ENCODE peak calls at places on chromosomes 2 and 18, in seven cellular contexts. One of them, this sample, is unnamed.

GRCh38 chr2:119354860-119355259 is 11.8 kb downstream of the C2orf76 start:
- DNase-seq in HCT116: no peak
- DNase-seq in H1: no peak
- DNase-seq in HepG2: no peak
- DNase-seq in GM12878: no peak
- DNase-seq in K562: no peak
- DNase-seq in SK-N-SH: no peak
- DNase-seq in this sample: no peak

GRCh38 chr2:217887841-217888665 is 114.7 kb downstream of the TNS1 start:
- DNase-seq in HepG2: no peak
- DNase-seq in GM12878: no peak
- DNase-seq in H1: no peak
- DNase-seq in SK-N-SH: peak
- DNase-seq in HCT116: no peak
- DNase-seq in K562: peak
- DNase-seq in this sample: no peak

GRCh38 chr18:57008001-57008686 is 138.7 kb upstream of the BOD1L2 start:
- DNase-seq in GM12878: no peak
- DNase-seq in H1: no peak
- DNase-seq in SK-N-SH: no peak
- DNase-seq in K562: no peak
- DNase-seq in HepG2: no peak
- DNase-seq in HCT116: no peak
- DNase-seq in this sample: no peak

GRCh38 chr2:15880226-15881119 is 59.9 kb upstream of the MYCN start:
- DNase-seq in HCT116: no peak
- DNase-seq in H1: no peak
- DNase-seq in K562: no peak
- DNase-seq in HepG2: no peak
- DNase-seq in GM12878: no peak
- DNase-seq in SK-N-SH: no peak
- DNase-seq in this sample: no peak

GRCh38 chr2:229861431-229861830 is 60.4 kb downstream of the TRIP12 start:
- DNase-seq in HepG2: no peak
- DNase-seq in K562: no peak
- DNase-seq in GM12878: no peak
- DNase-seq in H1: no peak
- DNase-seq in HCT116: no peak
- DNase-seq in SK-N-SH: no peak
- DNase-seq in this sample: no peak

GRCh38 chr2:101400048-101400447 is 12.7 kb upstream of the CREG2 start:
- DNase-seq in K562: no peak
- DNase-seq in HepG2: no peak
- DNase-seq in SK-N-SH: no peak
- DNase-seq in HCT116: no peak
- DNase-seq in GM12878: no peak
- DNase-seq in H1: no peak
- DNase-seq in this sample: no peak

GRCh38 chr18:26909599-26910290 is 44.2 kb upstream of the AQP4 start:
- DNase-seq in SK-N-SH: no peak
- DNase-seq in HCT116: no peak
- DNase-seq in K562: no peak
- DNase-seq in HepG2: peak
- DNase-seq in H1: no peak
- DNase-seq in GM12878: no peak
- DNase-seq in this sample: no peak

GRCh38 chr18:48032876-48033769 is 102.7 kb upstream of the SMAD2 start:
- DNase-seq in H1: no peak
- DNase-seq in GM12878: no peak
- DNase-seq in HCT116: no peak
- DNase-seq in HepG2: no peak
- DNase-seq in SK-N-SH: no peak
- DNase-seq in K562: no peak
- DNase-seq in this sample: no peak

GRCh38 chr2:124668161-124668560 is 643.1 kb downstream of the CNTNAP5 start:
- DNase-seq in K562: no peak
- DNase-seq in SK-N-SH: no peak
- DNase-seq in HCT116: no peak
- DNase-seq in HepG2: no peak
- DNase-seq in GM12878: no peak
- DNase-seq in H1: no peak
- DNase-seq in this sample: no peak

GRCh38 chr2:20421988-20422678 is 24.7 kb upstream of the RHOB start:
- DNase-seq in K562: no peak
- DNase-seq in HCT116: no peak
- DNase-seq in HepG2: no peak
- DNase-seq in GM12878: no peak
- DNase-seq in SK-N-SH: no peak
- DNase-seq in H1: no peak
- DNase-seq in this sample: no peak

GRCh38 chr2:30708491-30709290 is 98.6 kb downstream of the CAPN13 start:
- DNase-seq in HepG2: no peak
- DNase-seq in H1: no peak
- DNase-seq in HCT116: no peak
- DNase-seq in K562: peak
- DNase-seq in SK-N-SH: no peak
- DNase-seq in GM12878: no peak
- DNase-seq in this sample: no peak

GRCh38 chr2:46893231-46893943 is 22.2 kb downstream of the MCFD2 start:
- DNase-seq in H1: no peak
- DNase-seq in HCT116: no peak
- DNase-seq in HepG2: no peak
- DNase-seq in K562: peak
- DNase-seq in SK-N-SH: no peak
- DNase-seq in GM12878: no peak
- DNase-seq in this sample: no peak

GRCh38 chr18:59846814-59847490 is 52.8 kb upstream of the PMAIP1 start:
- DNase-seq in HepG2: no peak
- DNase-seq in SK-N-SH: no peak
- DNase-seq in GM12878: peak
- DNase-seq in H1: no peak
- DNase-seq in K562: no peak
- DNase-seq in HCT116: no peak
- DNase-seq in this sample: no peak

GRCh38 chr2:190970170-190970569 is 43.8 kb downstream of the STAT1 start:
- DNase-seq in GM12878: no peak
- DNase-seq in HCT116: no peak
- DNase-seq in H1: no peak
- DNase-seq in HepG2: no peak
- DNase-seq in SK-N-SH: no peak
- DNase-seq in K562: no peak
- DNase-seq in this sample: no peak

GRCh38 chr2:54666741-54667639 is 56.5 kb upstream of the EML6 start:
- DNase-seq in H1: no peak
- DNase-seq in HepG2: peak
- DNase-seq in K562: no peak
- DNase-seq in GM12878: no peak
- DNase-seq in HCT116: no peak
- DNase-seq in SK-N-SH: no peak
- DNase-seq in this sample: no peak

GRCh38 chr2:9234680-9235387 is 28.2 kb downstream of the ASAP2 start:
- DNase-seq in H1: no peak
- DNase-seq in SK-N-SH: peak
- DNase-seq in K562: peak
- DNase-seq in HepG2: peak
- DNase-seq in GM12878: no peak
- DNase-seq in HCT116: peak
- DNase-seq in this sample: no peak

GRCh38 chr2:98457045-98457696 is 12.5 kb downstream of the INPP4A start:
- DNase-seq in SK-N-SH: no peak
- DNase-seq in HepG2: no peak
- DNase-seq in H1: no peak
- DNase-seq in HCT116: no peak
- DNase-seq in GM12878: no peak
- DNase-seq in K562: no peak
- DNase-seq in this sample: peak

GRCh38 chr2:121398853-121399252 is 113.9 kb upstream of the TFCP2L1 start:
- DNase-seq in HepG2: no peak
- DNase-seq in H1: no peak
- DNase-seq in K562: no peak
- DNase-seq in GM12878: no peak
- DNase-seq in HCT116: no peak
- DNase-seq in SK-N-SH: no peak
- DNase-seq in this sample: no peak

GRCh38 chr2:154455201-154455600 is 243.3 kb upstream of the KCNJ3 start:
- DNase-seq in H1: no peak
- DNase-seq in GM12878: no peak
- DNase-seq in SK-N-SH: no peak
- DNase-seq in HepG2: no peak
- DNase-seq in K562: no peak
- DNase-seq in HCT116: no peak
- DNase-seq in this sample: no peak

GRCh38 chr2:187906021-187906420 is 351.8 kb upstream of the TFPI start:
- DNase-seq in HCT116: no peak
- DNase-seq in SK-N-SH: no peak
- DNase-seq in GM12878: no peak
- DNase-seq in HepG2: no peak
- DNase-seq in H1: no peak
- DNase-seq in K562: no peak
- DNase-seq in this sample: no peak

DNA sequence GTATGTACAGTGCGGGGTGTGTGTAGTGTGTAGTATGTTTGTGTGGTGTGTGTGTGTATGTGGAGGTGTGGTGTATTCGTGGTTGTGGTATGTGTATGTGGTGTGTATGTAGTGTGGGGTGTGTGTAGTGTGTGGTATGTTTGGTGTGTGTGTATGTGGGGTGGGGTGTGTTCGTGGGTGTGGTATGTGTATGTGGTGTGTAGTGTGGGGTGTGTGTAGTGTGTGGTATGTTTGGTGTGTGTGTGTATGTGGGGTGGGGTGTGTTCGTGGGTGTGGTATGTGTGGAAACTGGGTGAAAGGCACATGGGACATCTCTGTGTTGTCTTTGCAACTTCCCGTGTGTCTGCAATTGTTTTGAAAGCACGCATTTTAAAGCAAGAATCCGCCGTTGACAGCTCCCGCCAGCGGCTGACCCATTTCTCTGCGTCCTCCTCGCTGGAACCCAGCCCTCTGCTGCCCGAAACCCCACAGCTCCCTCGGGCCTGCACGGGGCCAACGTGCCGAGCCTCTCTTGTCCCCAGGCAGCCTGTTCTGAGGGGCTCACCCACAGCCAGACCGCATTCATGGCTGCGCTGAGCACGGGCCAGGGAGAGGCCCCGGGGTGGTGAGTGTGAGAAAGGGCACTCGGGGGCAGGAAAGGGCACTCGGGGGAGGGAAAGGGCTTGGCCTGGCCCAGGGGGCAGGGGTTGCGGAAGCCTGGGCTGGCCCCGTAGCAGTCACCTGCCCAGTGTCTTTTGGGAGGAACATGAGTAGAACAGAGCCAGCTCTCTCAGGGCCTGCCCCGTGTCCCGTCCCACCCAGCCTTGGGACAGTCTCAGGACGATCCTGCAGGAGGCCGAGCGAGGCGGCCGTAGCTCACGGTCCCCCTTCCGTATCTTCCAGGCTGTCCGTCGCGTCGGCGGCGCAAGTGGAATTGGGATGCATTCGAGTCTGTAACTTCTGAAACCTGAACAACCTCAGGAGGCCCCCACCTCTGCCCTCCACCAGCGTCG is 61.4 kb downstream of the TWIST2 start:
- DNase-seq in GM12878: no peak
- DNase-seq in HCT116: no peak
- DNase-seq in HepG2: no peak
- DNase-seq in K562: no peak
- DNase-seq in SK-N-SH: no peak
- DNase-seq in H1: no peak
- DNase-seq in this sample: peak
- TF ChIP-seq JUND in GM12878: no peak
- TF ChIP-seq JUND in HCT116: no peak
- TF ChIP-seq JUND in HepG2: no peak
- TF ChIP-seq JUND in K562: no peak
- TF ChIP-seq JUND in SK-N-SH: no peak
- TF ChIP-seq JUND in H1: no peak
- TF ChIP-seq JUND in this sample: no peak

DNA sequence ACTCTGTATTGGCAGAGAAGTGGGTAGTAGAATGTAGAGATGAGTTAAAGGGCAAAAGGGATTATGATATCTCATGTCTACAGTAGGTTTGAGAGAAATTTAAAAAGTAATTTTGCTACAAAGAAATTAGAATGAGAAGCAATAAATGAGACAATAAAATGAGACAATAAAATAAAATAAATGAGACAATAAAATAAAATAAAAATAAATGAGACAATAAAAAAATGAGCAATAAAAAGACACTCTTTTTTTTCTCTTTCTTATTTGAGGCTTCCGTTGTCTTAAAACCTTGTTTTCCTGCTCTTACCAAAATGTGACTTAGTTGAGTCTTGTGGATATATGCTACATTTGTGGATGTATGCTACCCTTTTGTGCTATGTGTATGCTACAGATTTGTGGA is 615.4 kb upstream of the PKDCC start:
- DNase-seq in GM12878: no peak
- DNase-seq in SK-N-SH: no peak
- DNase-seq in HepG2: no peak
- DNase-seq in H1: no peak
- DNase-seq in K562: no peak
- DNase-seq in HCT116: no peak
- DNase-seq in this sample: no peak
- TF ChIP-seq JUND in GM12878: no peak
- TF ChIP-seq JUND in SK-N-SH: no peak
- TF ChIP-seq JUND in HepG2: no peak
- TF ChIP-seq JUND in H1: no peak
- TF ChIP-seq JUND in K562: no peak
- TF ChIP-seq JUND in HCT116: no peak
- TF ChIP-seq JUND in this sample: no peak

DNA sequence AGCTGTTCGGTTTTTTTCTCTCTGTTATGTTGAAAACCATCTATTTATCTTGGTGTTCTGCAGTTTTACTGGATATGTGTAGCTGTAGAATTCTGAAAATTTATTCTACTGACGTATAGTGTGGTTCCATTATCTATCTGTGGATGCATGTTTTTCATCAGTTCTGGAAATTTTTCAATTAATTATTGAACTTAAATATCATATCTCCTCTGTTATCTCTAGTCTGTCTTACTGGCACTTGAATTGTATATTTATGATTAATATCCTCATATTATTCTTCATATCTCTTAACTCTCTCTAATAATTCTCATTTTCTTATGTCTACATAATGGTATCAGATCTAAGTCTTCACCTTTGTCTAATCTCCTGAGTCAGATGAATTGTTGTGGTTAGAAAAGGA is 501.7 kb downstream of the STK39 start:
- DNase-seq in K562: no peak
- DNase-seq in H1: no peak
- DNase-seq in GM12878: no peak
- DNase-seq in HCT116: no peak
- DNase-seq in HepG2: no peak
- DNase-seq in SK-N-SH: no peak
- DNase-seq in this sample: no peak
- TF ChIP-seq JUND in K562: no peak
- TF ChIP-seq JUND in H1: no peak
- TF ChIP-seq JUND in GM12878: no peak
- TF ChIP-seq JUND in HCT116: no peak
- TF ChIP-seq JUND in HepG2: no peak
- TF ChIP-seq JUND in SK-N-SH: no peak
- TF ChIP-seq JUND in this sample: no peak

DNA sequence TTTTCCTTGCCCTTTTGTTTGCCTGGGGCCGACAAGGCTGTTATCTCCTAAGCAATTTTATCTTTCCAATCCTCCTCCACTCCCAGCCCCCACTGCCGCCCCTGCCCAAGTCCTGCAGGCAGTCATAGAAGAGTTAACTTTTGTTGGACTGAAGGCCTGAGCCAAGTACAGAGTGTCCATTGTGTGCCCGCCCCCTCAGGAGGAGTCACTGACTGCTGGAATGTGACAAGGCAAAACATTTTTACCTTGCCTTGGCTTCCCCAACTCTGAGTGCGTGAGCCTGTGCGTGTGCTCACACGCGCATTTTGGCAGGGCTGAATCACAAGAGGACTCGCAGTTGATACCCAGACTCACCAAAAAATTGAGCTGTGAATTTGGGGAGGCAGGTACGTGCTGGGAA is 16.2 kb downstream of the SETBP1 start:
- DNase-seq in SK-N-SH: no peak
- DNase-seq in H1: no peak
- DNase-seq in HCT116: no peak
- DNase-seq in K562: peak
- DNase-seq in GM12878: no peak
- DNase-seq in HepG2: no peak
- DNase-seq in this sample: no peak
- TF ChIP-seq JUND in SK-N-SH: no peak
- TF ChIP-seq JUND in H1: no peak
- TF ChIP-seq JUND in HCT116: no peak
- TF ChIP-seq JUND in K562: no peak
- TF ChIP-seq JUND in GM12878: no peak
- TF ChIP-seq JUND in HepG2: no peak
- TF ChIP-seq JUND in this sample: no peak

This sample was measured in T47D.